ENCODE peak calls at places on chromosomes 12 and 14, in nine cellular contexts. W is upper lobe of right lung; O is progenitor cell of endocrine pancreas; I is mucosa of gallbladder; G is lung microvascular endothelial cell; J is activated T-helper 1 cell treated with anti-CD3 and anti-CD28 coated beads, Interleukin-2, amount 50 U/mL, for 16 hours; S is activated B cell treated with CpG ODN at 0.5 μM for 24 hours; E is activated CD4-positive, alpha-beta T cell treated with anti-CD3 and anti-CD28 coated beads, Interleukin-2, amount 50 U/mL, for 1 hour; L is fibroblast of mammary gland. D is an unnamed sample.

GRCh38 chr12:8917751-8918150 is 3.4 kb downstream of the PHC1 start:
- DNase-seq in W (no peak), O (no peak), I (no peak), G (no peak), J (no peak), S (no peak), E (no peak), L (no peak), D (no peak)

GRCh38 chr14:105195533-105196227 is 14.6 kb upstream of the NUDT14 start:
- DNase-seq in W (no peak), O (no peak), I (no peak), G (peak; percentile 60), J (no peak), S (no peak), E (no peak), L (no peak), D (no peak)

GRCh38 chr14:79299162-79299561 is 912.1 kb downstream of the DIO2 start:
- DNase-seq in W (no peak), O (no peak), I (no peak), G (no peak), J (no peak), S (no peak), E (no peak), L (no peak), D (no peak)

GRCh38 chr12:52496054-52496453 is 3.0 kb upstream of the KRT6A start:
- DNase-seq in W (no peak), O (no peak), I (no peak), G (no peak), J (no peak), S (no peak), E (no peak), L (peak; percentile 59), D (no peak)

GRCh38 chr12:44717612-44718011 is 158.5 kb downstream of the NELL2 start:
- DNase-seq in W (no peak), O (no peak), I (no peak), G (no peak), J (no peak), S (no peak), E (no peak), L (no peak), D (no peak)

GRCh38 chr14:93230539-93230938 is 23.5 kb downstream of the UBR7 start:
- DNase-seq in W (no peak), O (no peak), I (no peak), G (no peak), J (no peak), S (no peak), E (no peak), L (no peak), D (no peak)

GRCh38 chr12:31324845-31325523 is 966 bp downstream of the SINHCAF start:
- DNase-seq in W (peak; percentile 81), O (peak; percentile 48), I (peak; percentile 52), G (peak; percentile 66), J (peak; percentile 15), S (peak; percentile 48), E (peak; percentile 30), L (peak; percentile 56), D (peak; percentile 59)

GRCh38 chr12:116990971-116991966 is 80.5 kb downstream of the FBXW8 start:
- DNase-seq in W (no peak), O (no peak), I (no peak), G (no peak), J (no peak), S (no peak), E (no peak), L (peak; percentile 35), D (no peak)

GRCh38 chr12:94839347-94839746 is 164.2 kb downstream of the NDUFA12 start:
- DNase-seq in W (no peak), O (no peak), I (no peak), G (no peak), J (no peak), S (no peak), E (no peak), L (no peak), D (no peak)

GRCh38 chr14:90620540-90621204 is 195.6 kb downstream of the TTC7B start:
- DNase-seq in W (no peak), O (no peak), I (no peak), G (no peak), J (no peak), S (no peak), E (no peak), L (no peak), D (no peak)

GRCh38 chr12:76489737-76490136 is 69.8 kb downstream of the OSBPL8 start:
- DNase-seq in W (no peak), O (no peak), I (no peak), G (peak; percentile 14), J (no peak), S (no peak), E (no peak), L (peak; percentile 57), D (peak; percentile 38)

GRCh38 chr14:93936926-93937325 is 9.8 kb downstream of the FAM181A start:
- DNase-seq in W (no peak), O (no peak), I (no peak), G (no peak), J (no peak), S (no peak), E (no peak), L (no peak), D (no peak)

GRCh38 chr14:72732022-72732780 is 161.7 kb downstream of the DPF3 start:
- DNase-seq in W (no peak), O (no peak), I (no peak), G (no peak), J (no peak), S (no peak), E (no peak), L (no peak), D (no peak)

GRCh38 chr12:132766380-132767085 is 4.9 kb upstream of the ANKLE2 start:
- DNase-seq in W (no peak), O (no peak), I (peak; percentile 28), G (peak; percentile 92), J (no peak), S (no peak), E (no peak), L (no peak), D (no peak)

GRCh38 chr12:123681605-123682004 is 10.7 kb downstream of the TCTN2 start:
- DNase-seq in W (no peak), O (no peak), I (no peak), G (no peak), J (no peak), S (no peak), E (no peak), L (no peak), D (no peak)

GRCh38 chr12:109654357-109654756 is 59.3 kb upstream of the FAM222A start:
- DNase-seq in W (no peak), O (no peak), I (no peak), G (no peak), J (no peak), S (no peak), E (no peak), L (no peak), D (no peak)

GRCh38 chr14:61176686-61177085 is 104.5 kb downstream of the TMEM30B start:
- DNase-seq in W (no peak), O (no peak), I (no peak), G (no peak), J (no peak), S (no peak), E (no peak), L (no peak), D (no peak)

GRCh38 chr14:64910847-64911495 is 3.3 kb upstream of the CHURC1 start:
- DNase-seq in W (no peak), O (no peak), I (no peak), G (peak; percentile 57), J (no peak), S (no peak), E (no peak), L (peak; percentile 50), D (peak; percentile 60)

GRCh38 chr14:87952307-87953094 is 40.5 kb downstream of the GALC start:
- DNase-seq in W (no peak), O (no peak), I (no peak), G (no peak), J (no peak), S (no peak), E (no peak), L (no peak), D (no peak)

GRCh38 chr12:131105736-131106356 is 152.1 kb downstream of the ADGRD1 start:
- DNase-seq in W (peak; percentile 62), O (no peak), I (no peak), G (no peak), J (no peak), S (no peak), E (peak; percentile 35), L (no peak), D (no peak)

GRCh38 chr14:71645656-71646055 is 286.6 kb upstream of the RGS6 start:
- DNase-seq in W (no peak), O (no peak), I (no peak), G (no peak), J (no peak), S (no peak), E (no peak), L (peak; percentile 87), D (no peak)

GRCh38 chr12:51636581-51636980 is 45.5 kb downstream of the SCN8A start:
- DNase-seq in W (no peak), O (no peak), I (no peak), G (no peak), J (no peak), S (no peak), E (no peak), L (peak; percentile 22), D (no peak)

GRCh38 chr12:46983393-46983793 is 96.0 kb upstream of the PCED1B start:
- DNase-seq in W (no peak), O (no peak), I (no peak), G (no peak), J (no peak), S (no peak), E (no peak), L (no peak), D (no peak)

GRCh38 chr12:51391047-51391837 is at the start of gene GALNT6:
- DNase-seq in W (peak; percentile 79), O (peak; percentile 64), I (no peak), G (peak; percentile 54), J (peak; percentile 38), S (peak; percentile 80), E (peak; percentile 70), L (no peak), D (peak; percentile 51)

GRCh38 chr14:32507029-32507984 is 178.2 kb downstream of the AKAP6 start:
- DNase-seq in W (no peak), O (no peak), I (no peak), G (no peak), J (no peak), S (no peak), E (no peak), L (peak; percentile 75), D (peak; percentile 51)

GRCh38 chr14:80425686-80426085 is 214.4 kb upstream of the DIO2 start:
- DNase-seq in W (no peak), O (no peak), I (no peak), G (peak; percentile 86), J (no peak), S (no peak), E (no peak), L (peak; percentile 91), D (peak; percentile 92)

D was measured in A549.